ENCODE peak calls at places on chromosome 11, in four cellular contexts. L, Y, F and D are unnamed samples.

GRCh38 chr11:126398721-126399120 is 43.2 kb downstream of the ST3GAL4 start:
- DNase-seq in L (no peak), Y (no peak), F (no peak), D (no peak)

GRCh38 chr11:117604349-117604995 is 192.5 kb downstream of the DSCAML1 start:
- DNase-seq in L (no peak), Y (peak; percentile 35), F (no peak), D (peak; percentile 8)

GRCh38 chr11:14310696-14311095 is 48.3 kb downstream of the RRAS2 start:
- DNase-seq in L (peak; percentile 27), Y (no peak), F (no peak), D (no peak)

GRCh38 chr11:10845589-10845988 is 12.3 kb downstream of the ZBED5 start:
- DNase-seq in L (no peak), Y (no peak), F (no peak), D (no peak)

GRCh38 chr11:2100361-2101170 is 38.6 kb downstream of the IGF2 start:
- DNase-seq in L (peak; percentile 67), Y (no peak), F (peak; percentile 48), D (no peak)

GRCh38 chr11:74070713-74071506 is 62.0 kb upstream of the UCP3 start:
- DNase-seq in L (peak; percentile 57), Y (no peak), F (no peak), D (peak; percentile 17)

GRCh38 chr11:2783536-2784082 is 83.8 kb upstream of the KCNQ1OT1 start:
- DNase-seq in L (peak; percentile 26), Y (no peak), F (no peak), D (peak; percentile 60)

GRCh38 chr11:118746988-118747585 is 43.9 kb downstream of the DDX6 start:
- DNase-seq in L (peak; percentile 16), Y (no peak), F (no peak), D (peak; percentile 28)

GRCh38 chr11:124890701-124891389 is 6.8 kb downstream of the ROBO4 start:
- DNase-seq in L (no peak), Y (no peak), F (no peak), D (no peak)

GRCh38 chr11:2530855-2531200 is 86.0 kb downstream of the KCNQ1 start:
- DNase-seq in L (no peak), Y (peak; percentile 21), F (peak; percentile 23), D (no peak)

GRCh38 chr11:35584321-35584720 is 33.9 kb upstream of the FJX1 start:
- DNase-seq in L (peak; percentile 75), Y (no peak), F (no peak), D (peak; percentile 83)

GRCh38 chr11:32891657-32892354 is 805 bp upstream of the QSER1 start:
- DNase-seq in L (peak; percentile 10), Y (no peak), F (no peak), D (peak; percentile 25)

GRCh38 chr11:10398525-10398924 is 56.5 kb upstream of the AMPD3 start:
- DNase-seq in L (no peak), Y (peak; percentile 40), F (no peak), D (no peak)

GRCh38 chr11:69912161-69912910 is 93.1 kb upstream of the FGF3 start:
- DNase-seq in L (no peak), Y (peak; percentile 45), F (no peak), D (no peak)

GRCh38 chr11:123357990-123358827 is 71.9 kb upstream of the GRAMD1B start:
- DNase-seq in L (peak; percentile 4), Y (peak; percentile 72), F (no peak), D (peak; percentile 8)

GRCh38 chr11:64514596-64514995 is 76.4 kb upstream of the SLC22A12 start:
- DNase-seq in L (no peak), Y (no peak), F (no peak), D (no peak)

GRCh38 chr11:5289696-5290095 is 12.1 kb downstream of the OR51B4 start:
- DNase-seq in L (no peak), Y (no peak), F (no peak), D (no peak)

GRCh38 chr11:7168741-7168990 is 79.9 kb downstream of the RBMXL2 start:
- DNase-seq in L (no peak), Y (no peak), F (no peak), D (no peak)

GRCh38 chr11:75733346-75734107 is 15.9 kb downstream of the MOGAT2 start:
- DNase-seq in L (no peak), Y (peak; percentile 34), F (no peak), D (no peak)

GRCh38 chr11:94909371-94909820 is 64.0 kb downstream of the CWC15 start:
- DNase-seq in L (peak; percentile 64), Y (no peak), F (no peak), D (no peak)

GRCh38 chr11:83773950-83774880 is 488.0 kb upstream of the CCDC90B start:
- DNase-seq in L (peak; percentile 56), Y (no peak), F (no peak), D (no peak)

GRCh38 chr11:85740464-85741400 is 54.7 kb upstream of the CCDC89 start:
- DNase-seq in L (no peak), Y (no peak), F (no peak), D (no peak)

GRCh38 chr11:8733847-8734246 is 51.3 kb downstream of the RPL27A start:
- DNase-seq in L (no peak), Y (peak; percentile 73), F (no peak), D (no peak)

GRCh38 chr11:1622076-1622475 is at the start of gene KRTAP5-4:
- DNase-seq in L (no peak), Y (no peak), F (no peak), D (no peak)

GRCh38 chr11:10197091-10197490 is 96.9 kb downstream of the SBF2 start:
- DNase-seq in L (peak; percentile 74), Y (no peak), F (no peak), D (no peak)

GRCh38 chr11:6650104-6650503 is 5.5 kb downstream of the DCHS1 start:
- DNase-seq in L (no peak), Y (no peak), F (no peak), D (no peak)

GRCh38 chr11:62805991-62806441 is 776 bp upstream of the NXF1 start:
- DNase-seq in L (no peak), Y (peak; percentile 57), F (no peak), D (peak; percentile 59)
- H3K4me3 ChIP-seq in L (peak overlapping the region; percentile 83), Y (peak overlapping the region; percentile 96), F (peak overlapping the region; percentile 80), D (peak overlapping the region; percentile 82)

GRCh38 chr11:130159139-130159538 is 443 bp upstream of the ST14 start:
- DNase-seq in L (no peak), Y (no peak), F (no peak), D (no peak)

GRCh38 chr11:130161441-130161840 is 1.9 kb downstream of the ST14 start:
- DNase-seq in L (no peak), Y (no peak), F (no peak), D (no peak)

GRCh38 chr11:130162733-130163132 is 3.2 kb downstream of the ST14 start:
- DNase-seq in L (peak; percentile 90), Y (no peak), F (no peak), D (peak; percentile 63)

GRCh38 chr11:130159657-130160459 is at the start of gene ST14:
- DNase-seq in L (no peak), Y (peak; percentile 83), F (peak; percentile 87), D (no peak)

DNA sequence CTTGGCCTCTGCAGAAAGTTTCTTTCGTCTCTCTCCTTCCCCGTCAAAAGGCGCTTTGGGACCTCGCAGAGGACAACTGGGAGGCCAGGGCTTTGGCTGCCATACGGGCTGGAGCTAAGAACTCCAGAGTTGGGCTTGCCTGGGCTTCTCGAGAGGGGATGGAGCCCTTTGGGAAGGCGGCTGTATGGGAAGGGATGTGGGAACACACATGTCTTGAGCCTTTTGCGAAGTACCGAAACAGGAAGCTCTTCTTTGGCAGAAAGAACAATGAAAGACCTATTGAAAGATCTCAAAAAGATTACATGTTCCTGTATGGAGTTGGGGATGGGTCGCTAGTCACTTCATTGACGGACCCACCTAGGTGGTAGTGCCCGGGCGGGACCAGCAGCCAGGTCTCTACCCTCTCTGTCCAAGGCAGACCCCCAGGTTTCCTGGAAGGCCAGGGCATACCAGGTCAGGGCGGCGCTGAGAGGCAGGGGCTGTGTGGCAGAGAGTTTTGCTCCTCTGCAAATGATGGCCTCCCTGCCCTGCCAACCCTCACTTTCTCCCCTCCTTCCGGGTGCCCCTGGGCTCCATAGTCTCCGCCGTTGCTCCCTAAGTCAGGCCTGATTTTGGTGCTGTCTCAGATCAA is 993 bp downstream of the ST14 start:
- DNase-seq in L (no peak), Y (peak; percentile 70), F (no peak), D (no peak)
- H3K4me3 ChIP-seq in L (no peak overlapping the region), Y (peak overlapping the region; percentile 70), F (peak overlapping the region; percentile 87), D (no peak overlapping the region)

GRCh38 chr11:90133560-90134145 is 810 bp upstream of the NAALAD2 start:
- DNase-seq in L (no peak), Y (no peak), F (no peak), D (no peak)
- H3K4me3 ChIP-seq in L (peak overlapping the region; percentile 70), Y (peak overlapping the region; percentile 79), F (no peak overlapping the region), D (peak overlapping the region; percentile 66)

GRCh38 chr11:43693069-43693468 is 12.5 kb downstream of the HSD17B12 start:
- DNase-seq in L (no peak), Y (no peak), F (no peak), D (no peak)

GRCh38 chr11:43691806-43692205 is 11.3 kb downstream of the HSD17B12 start:
- DNase-seq in L (no peak), Y (no peak), F (no peak), D (no peak)

GRCh38 chr11:43691332-43691731 is 10.8 kb downstream of the HSD17B12 start:
- DNase-seq in L (no peak), Y (no peak), F (no peak), D (no peak)

GRCh38 chr11:43689167-43689566 is 8.6 kb downstream of the HSD17B12 start:
- DNase-seq in L (no peak), Y (no peak), F (no peak), D (no peak)

DNA sequence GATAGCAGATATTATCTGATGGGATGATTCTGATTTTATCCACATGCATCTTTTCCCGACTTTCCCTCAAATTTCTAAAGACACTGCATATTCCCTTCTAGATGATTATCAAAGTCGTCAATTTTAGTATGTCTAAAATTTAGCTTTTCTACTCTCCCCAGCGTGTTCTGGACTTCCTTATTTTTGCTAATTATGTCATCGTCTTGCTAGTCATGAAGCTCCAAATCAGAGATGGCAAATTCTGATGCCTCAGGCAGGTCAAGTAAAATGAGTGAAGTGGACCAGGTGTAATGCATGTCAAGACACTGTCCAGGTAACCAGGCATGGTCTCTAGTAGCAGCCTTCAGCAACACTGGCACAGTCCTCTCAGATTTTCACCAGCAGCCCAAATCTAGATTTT is 10.4 kb downstream of the HSD17B12 start:
- DNase-seq in L (no peak), Y (no peak), F (no peak), D (no peak)
- H3K4me3 ChIP-seq in L (no peak overlapping the region), Y (no peak overlapping the region), F (no peak overlapping the region), D (no peak overlapping the region)

DNA sequence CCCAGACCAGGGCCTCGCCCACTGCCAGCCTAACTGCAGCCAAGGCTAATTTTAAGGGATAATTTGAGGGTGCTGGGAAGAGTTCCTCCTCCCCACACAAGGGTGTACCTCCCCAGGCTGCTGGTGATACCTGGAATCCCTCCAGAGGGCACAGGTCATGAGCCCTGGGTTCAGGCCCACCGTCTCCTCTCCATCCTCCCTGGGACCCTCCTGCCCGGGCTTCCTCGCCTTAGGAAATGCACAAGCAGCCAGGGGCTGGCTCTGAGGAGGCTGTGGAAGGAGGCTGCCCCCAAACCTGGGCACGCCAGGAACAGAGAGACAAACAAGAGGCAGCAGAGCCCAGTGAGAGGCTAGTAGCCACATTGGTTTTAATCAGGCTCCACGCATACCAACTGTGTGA is 16.6 kb upstream of the TSKU start:
- DNase-seq in L (no peak), Y (no peak), F (no peak), D (no peak)
- H3K4me3 ChIP-seq in L (no peak overlapping the region), Y (no peak overlapping the region), F (no peak overlapping the region), D (no peak overlapping the region)